ENCODE peak calls at places on chromosomes 5 and 9, in nine cellular contexts. One of them, this sample, is unnamed.

GRCh38 chr5:158135682-158136176 is 276.8 kb upstream of the CLINT1 start:
- DNase-seq in lung: no peak
- DNase-seq in left ventricle myocardium inferior: peak
- DNase-seq in heart left ventricle: no peak
- DNase-seq in cardiac muscle cell: no peak
- DNase-seq in substantia nigra: no peak
- DNase-seq in colonic mucosa: no peak
- DNase-seq in GM23338: peak
- DNase-seq in neuronal stem cell: peak
- DNase-seq in this sample: no peak

GRCh38 chr9:136955202-136955942 is 3.3 kb downstream of the LCN12 start:
- DNase-seq in GM23338: no peak
- DNase-seq in lung: no peak
- DNase-seq in colonic mucosa: no peak
- DNase-seq in left ventricle myocardium inferior: no peak
- DNase-seq in cardiac muscle cell: no peak
- DNase-seq in neuronal stem cell: no peak
- DNase-seq in heart left ventricle: no peak
- DNase-seq in substantia nigra: no peak
- DNase-seq in this sample: no peak

GRCh38 chr9:121895836-121896544 is 197.1 kb downstream of the TTLL11 start:
- DNase-seq in neuronal stem cell: no peak
- DNase-seq in cardiac muscle cell: peak
- DNase-seq in lung: no peak
- DNase-seq in GM23338: peak
- DNase-seq in colonic mucosa: peak
- DNase-seq in left ventricle myocardium inferior: peak
- DNase-seq in substantia nigra: no peak
- DNase-seq in heart left ventricle: peak
- DNase-seq in this sample: peak

GRCh38 chr5:59673438-59674058 is 220.0 kb downstream of the PDE4D start:
- DNase-seq in heart left ventricle: no peak
- DNase-seq in left ventricle myocardium inferior: no peak
- DNase-seq in cardiac muscle cell: peak
- DNase-seq in colonic mucosa: no peak
- DNase-seq in GM23338: peak
- DNase-seq in neuronal stem cell: peak
- DNase-seq in lung: no peak
- DNase-seq in substantia nigra: no peak
- DNase-seq in this sample: no peak

GRCh38 chr5:56415356-56415765 is 182.2 kb upstream of the ANKRD55 start:
- DNase-seq in left ventricle myocardium inferior: peak
- DNase-seq in lung: peak
- DNase-seq in neuronal stem cell: no peak
- DNase-seq in heart left ventricle: peak
- DNase-seq in cardiac muscle cell: peak
- DNase-seq in GM23338: no peak
- DNase-seq in substantia nigra: no peak
- DNase-seq in colonic mucosa: peak
- DNase-seq in this sample: peak

GRCh38 chr5:109653042-109653441 is 36.7 kb upstream of the MAN2A1 start:
- DNase-seq in neuronal stem cell: no peak
- DNase-seq in left ventricle myocardium inferior: no peak
- DNase-seq in heart left ventricle: no peak
- DNase-seq in cardiac muscle cell: no peak
- DNase-seq in substantia nigra: no peak
- DNase-seq in colonic mucosa: no peak
- DNase-seq in lung: no peak
- DNase-seq in GM23338: no peak
- DNase-seq in this sample: peak

GRCh38 chr5:82397741-82398320 is 119.7 kb upstream of the RPS23 start:
- DNase-seq in lung: no peak
- DNase-seq in substantia nigra: no peak
- DNase-seq in neuronal stem cell: no peak
- DNase-seq in left ventricle myocardium inferior: no peak
- DNase-seq in heart left ventricle: no peak
- DNase-seq in colonic mucosa: no peak
- DNase-seq in GM23338: no peak
- DNase-seq in cardiac muscle cell: no peak
- DNase-seq in this sample: no peak

GRCh38 chr9:36441966-36442365 is 41.9 kb upstream of the RNF38 start:
- DNase-seq in left ventricle myocardium inferior: no peak
- DNase-seq in substantia nigra: no peak
- DNase-seq in GM23338: peak
- DNase-seq in neuronal stem cell: no peak
- DNase-seq in heart left ventricle: no peak
- DNase-seq in colonic mucosa: no peak
- DNase-seq in cardiac muscle cell: no peak
- DNase-seq in lung: no peak
- DNase-seq in this sample: no peak

GRCh38 chr5:102853680-102854079 is 98.6 kb downstream of the PAM start:
- DNase-seq in left ventricle myocardium inferior: no peak
- DNase-seq in substantia nigra: no peak
- DNase-seq in colonic mucosa: no peak
- DNase-seq in GM23338: peak
- DNase-seq in lung: no peak
- DNase-seq in cardiac muscle cell: no peak
- DNase-seq in heart left ventricle: no peak
- DNase-seq in neuronal stem cell: no peak
- DNase-seq in this sample: no peak

GRCh38 chr5:95901676-95902646 is 59.7 kb downstream of the ELL2 start:
- DNase-seq in substantia nigra: no peak
- DNase-seq in lung: no peak
- DNase-seq in colonic mucosa: no peak
- DNase-seq in left ventricle myocardium inferior: no peak
- DNase-seq in cardiac muscle cell: peak
- DNase-seq in neuronal stem cell: no peak
- DNase-seq in heart left ventricle: no peak
- DNase-seq in GM23338: no peak
- DNase-seq in this sample: no peak

GRCh38 chr9:114737118-114737517 is 55.1 kb upstream of the TEX48 start:
- DNase-seq in left ventricle myocardium inferior: no peak
- DNase-seq in substantia nigra: no peak
- DNase-seq in heart left ventricle: no peak
- DNase-seq in GM23338: peak
- DNase-seq in cardiac muscle cell: no peak
- DNase-seq in colonic mucosa: no peak
- DNase-seq in lung: no peak
- DNase-seq in neuronal stem cell: no peak
- DNase-seq in this sample: no peak

GRCh38 chr5:113204525-113205161 is 228.0 kb downstream of the DCP2 start:
- DNase-seq in left ventricle myocardium inferior: peak
- DNase-seq in GM23338: no peak
- DNase-seq in cardiac muscle cell: peak
- DNase-seq in substantia nigra: peak
- DNase-seq in colonic mucosa: peak
- DNase-seq in heart left ventricle: no peak
- DNase-seq in neuronal stem cell: no peak
- DNase-seq in lung: peak
- DNase-seq in this sample: peak

GRCh38 chr9:121558423-121558950 is 58.8 kb upstream of the GGTA1 start:
- DNase-seq in cardiac muscle cell: no peak
- DNase-seq in colonic mucosa: no peak
- DNase-seq in lung: no peak
- DNase-seq in GM23338: no peak
- DNase-seq in substantia nigra: no peak
- DNase-seq in left ventricle myocardium inferior: no peak
- DNase-seq in neuronal stem cell: no peak
- DNase-seq in heart left ventricle: no peak
- DNase-seq in this sample: no peak

GRCh38 chr9:126612813-126613641 is 701 bp upstream of the LMX1B start:
- DNase-seq in heart left ventricle: no peak
- DNase-seq in neuronal stem cell: no peak
- DNase-seq in left ventricle myocardium inferior: no peak
- DNase-seq in cardiac muscle cell: no peak
- DNase-seq in colonic mucosa: no peak
- DNase-seq in substantia nigra: no peak
- DNase-seq in lung: no peak
- DNase-seq in GM23338: peak
- DNase-seq in this sample: no peak

GRCh38 chr9:5449521-5450359 is 602 bp upstream of the CD274 start:
- DNase-seq in heart left ventricle: no peak
- DNase-seq in colonic mucosa: no peak
- DNase-seq in GM23338: no peak
- DNase-seq in left ventricle myocardium inferior: no peak
- DNase-seq in cardiac muscle cell: no peak
- DNase-seq in neuronal stem cell: no peak
- DNase-seq in lung: no peak
- DNase-seq in substantia nigra: no peak
- DNase-seq in this sample: no peak

GRCh38 chr5:37412515-37412914 is 33.4 kb downstream of the WDR70 start:
- DNase-seq in colonic mucosa: no peak
- DNase-seq in GM23338: no peak
- DNase-seq in substantia nigra: no peak
- DNase-seq in neuronal stem cell: no peak
- DNase-seq in cardiac muscle cell: no peak
- DNase-seq in heart left ventricle: no peak
- DNase-seq in lung: no peak
- DNase-seq in left ventricle myocardium inferior: no peak
- DNase-seq in this sample: no peak

DNA sequence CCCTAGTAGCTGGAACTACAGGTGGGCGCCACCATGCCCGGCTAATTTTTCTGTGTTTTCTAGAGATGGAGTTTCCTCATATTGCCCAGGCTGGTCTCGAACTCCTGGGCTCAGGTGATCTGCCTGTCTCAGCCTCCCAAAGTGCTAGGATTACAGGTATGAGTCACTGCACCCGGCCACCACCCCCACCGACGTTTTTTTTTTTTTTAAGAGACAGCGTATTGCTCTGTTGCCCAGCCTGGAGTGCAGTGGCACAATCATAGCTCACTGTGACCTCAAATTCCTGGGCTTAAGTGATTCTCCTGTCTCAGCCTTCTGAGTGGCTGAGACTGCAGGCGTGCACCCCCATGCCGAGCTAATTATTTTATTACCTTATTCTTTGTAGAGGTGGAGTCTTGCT is 38.2 kb downstream of the WDR70 start:
- DNase-seq in heart left ventricle: no peak
- DNase-seq in lung: no peak
- DNase-seq in cardiac muscle cell: no peak
- DNase-seq in left ventricle myocardium inferior: no peak
- DNase-seq in neuronal stem cell: no peak
- DNase-seq in GM23338: no peak
- DNase-seq in colonic mucosa: no peak
- DNase-seq in substantia nigra: no peak
- DNase-seq in this sample: no peak
- H3K27ac ChIP-seq in heart left ventricle: no peak
- H3K27ac ChIP-seq in lung: no peak
- H3K27ac ChIP-seq in cardiac muscle cell: no peak
- H3K27ac ChIP-seq in left ventricle myocardium inferior: no peak
- H3K27ac ChIP-seq in neuronal stem cell: no peak
- H3K27ac ChIP-seq in GM23338: no peak
- H3K27ac ChIP-seq in colonic mucosa: no peak
- H3K27ac ChIP-seq in substantia nigra: no peak
- H3K27ac ChIP-seq in this sample: no peak

DNA sequence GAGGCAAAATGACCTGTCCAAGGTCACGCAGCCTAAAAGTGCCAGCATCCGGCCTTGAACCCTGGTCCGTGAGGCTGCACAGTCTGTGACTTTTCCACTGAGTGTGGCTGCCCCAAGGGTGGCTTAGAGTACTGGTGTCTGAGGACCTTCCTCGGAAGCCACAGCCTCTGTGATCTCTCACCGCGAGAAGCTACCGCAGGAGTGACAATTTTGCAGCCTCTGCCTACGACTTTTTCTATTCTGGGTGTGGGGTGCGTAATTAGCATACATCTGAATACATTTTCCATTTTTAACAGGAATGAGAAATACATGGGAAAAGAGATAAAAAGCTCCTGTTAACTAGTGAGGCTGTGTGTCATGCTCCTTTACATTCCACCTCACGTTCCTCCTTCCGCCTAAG is 48.4 kb upstream of the HRH2 start:
- DNase-seq in left ventricle myocardium inferior: no peak
- DNase-seq in neuronal stem cell: no peak
- DNase-seq in heart left ventricle: no peak
- DNase-seq in cardiac muscle cell: no peak
- DNase-seq in substantia nigra: no peak
- DNase-seq in colonic mucosa: no peak
- DNase-seq in GM23338: no peak
- DNase-seq in lung: no peak
- DNase-seq in this sample: no peak
- H3K27ac ChIP-seq in left ventricle myocardium inferior: no peak
- H3K27ac ChIP-seq in neuronal stem cell: no peak
- H3K27ac ChIP-seq in heart left ventricle: no peak
- H3K27ac ChIP-seq in cardiac muscle cell: no peak
- H3K27ac ChIP-seq in substantia nigra: no peak
- H3K27ac ChIP-seq in colonic mucosa: no peak
- H3K27ac ChIP-seq in GM23338: no peak
- H3K27ac ChIP-seq in lung: no peak
- H3K27ac ChIP-seq in this sample: no peak

GRCh38 chr9:110093871-110094270 is 114.1 kb downstream of the C9orf152 start:
- DNase-seq in GM23338: no peak
- DNase-seq in heart left ventricle: no peak
- DNase-seq in lung: no peak
- DNase-seq in left ventricle myocardium inferior: no peak
- DNase-seq in colonic mucosa: no peak
- DNase-seq in cardiac muscle cell: no peak
- DNase-seq in neuronal stem cell: no peak
- DNase-seq in substantia nigra: no peak
- DNase-seq in this sample: no peak

GRCh38 chr9:110093417-110093816 is 114.5 kb downstream of the C9orf152 start:
- DNase-seq in cardiac muscle cell: no peak
- DNase-seq in colonic mucosa: no peak
- DNase-seq in heart left ventricle: no peak
- DNase-seq in neuronal stem cell: no peak
- DNase-seq in substantia nigra: no peak
- DNase-seq in GM23338: no peak
- DNase-seq in lung: no peak
- DNase-seq in left ventricle myocardium inferior: no peak
- DNase-seq in this sample: no peak

GRCh38 chr9:110092792-110093191 is 115.2 kb downstream of the C9orf152 start:
- DNase-seq in colonic mucosa: no peak
- DNase-seq in heart left ventricle: no peak
- DNase-seq in lung: no peak
- DNase-seq in substantia nigra: no peak
- DNase-seq in cardiac muscle cell: no peak
- DNase-seq in left ventricle myocardium inferior: no peak
- DNase-seq in GM23338: no peak
- DNase-seq in neuronal stem cell: no peak
- DNase-seq in this sample: no peak

GRCh38 chr9:110095776-110096175 is 112.2 kb downstream of the C9orf152 start:
- DNase-seq in lung: no peak
- DNase-seq in neuronal stem cell: no peak
- DNase-seq in left ventricle myocardium inferior: no peak
- DNase-seq in cardiac muscle cell: peak
- DNase-seq in colonic mucosa: no peak
- DNase-seq in GM23338: no peak
- DNase-seq in substantia nigra: no peak
- DNase-seq in heart left ventricle: no peak
- DNase-seq in this sample: no peak

GRCh38 chr9:110095238-110095637 is 112.7 kb downstream of the C9orf152 start:
- DNase-seq in lung: no peak
- DNase-seq in heart left ventricle: no peak
- DNase-seq in colonic mucosa: no peak
- DNase-seq in GM23338: no peak
- DNase-seq in cardiac muscle cell: peak
- DNase-seq in substantia nigra: no peak
- DNase-seq in neuronal stem cell: no peak
- DNase-seq in left ventricle myocardium inferior: no peak
- DNase-seq in this sample: no peak
- H3K27ac ChIP-seq in lung: no peak
- H3K27ac ChIP-seq in heart left ventricle: peak
- H3K27ac ChIP-seq in colonic mucosa: no peak
- H3K27ac ChIP-seq in GM23338: no peak
- H3K27ac ChIP-seq in cardiac muscle cell: peak
- H3K27ac ChIP-seq in substantia nigra: no peak
- H3K27ac ChIP-seq in neuronal stem cell: no peak
- H3K27ac ChIP-seq in left ventricle myocardium inferior: peak
- H3K27ac ChIP-seq in this sample: no peak

GRCh38 chr5:179232091-179232490 is 113.2 kb downstream of the ADAMTS2 start:
- DNase-seq in colonic mucosa: no peak
- DNase-seq in lung: no peak
- DNase-seq in cardiac muscle cell: no peak
- DNase-seq in heart left ventricle: peak
- DNase-seq in GM23338: no peak
- DNase-seq in substantia nigra: no peak
- DNase-seq in neuronal stem cell: no peak
- DNase-seq in left ventricle myocardium inferior: no peak
- DNase-seq in this sample: peak
- H3K27ac ChIP-seq in colonic mucosa: no peak
- H3K27ac ChIP-seq in lung: no peak
- H3K27ac ChIP-seq in cardiac muscle cell: no peak
- H3K27ac ChIP-seq in heart left ventricle: no peak
- H3K27ac ChIP-seq in GM23338: no peak
- H3K27ac ChIP-seq in substantia nigra: no peak
- H3K27ac ChIP-seq in neuronal stem cell: no peak
- H3K27ac ChIP-seq in left ventricle myocardium inferior: no peak
- H3K27ac ChIP-seq in this sample: no peak

This sample was measured in body of pancreas.